ENCODE peak calls at places on chromosome 9, in nine cellular contexts. Q is HFFc6; H is K562; X is cardiac muscle cell; F is PC-3; U is CD4-positive, alpha-beta T cell; J is dorsolateral prefrontal cortex; K is IMR-90; D is epithelial cell of esophagus. N is an unnamed sample.

GRCh38 chr9:126859111-126859510 is 1.3 kb upstream of the ZBTB34 start:
- DNase-seq in Q (no peak), H (no peak), X (no peak), F (no peak), U (no peak), J (no peak), K (no peak), D (no peak), N (no peak)

GRCh38 chr9:33161589-33162132 is 5.5 kb downstream of the B4GALT1 start:
- DNase-seq in Q (peak), H (no peak), X (peak), F (peak), U (no peak), J (no peak), K (no peak), D (peak), N (no peak)

GRCh38 chr9:84504360-84504759 is 163.8 kb upstream of the SLC28A3 start:
- DNase-seq in Q (no peak), H (no peak), X (no peak), F (no peak), U (no peak), J (no peak), K (no peak), D (peak), N (no peak)

GRCh38 chr9:130309689-130310455 is 44.3 kb downstream of the HMCN2 start:
- DNase-seq in Q (no peak), H (no peak), X (no peak), F (no peak), U (no peak), J (no peak), K (no peak), D (no peak), N (no peak)

GRCh38 chr9:108665856-108666784 is 189.7 kb downstream of the ACTL7B start:
- DNase-seq in Q (no peak), H (no peak), X (no peak), F (no peak), U (no peak), J (no peak), K (peak), D (peak), N (no peak)

GRCh38 chr9:117682955-117683710 is 21.1 kb upstream of the TLR4 start:
- DNase-seq in Q (no peak), H (no peak), X (peak), F (no peak), U (no peak), J (no peak), K (no peak), D (no peak), N (no peak)

GRCh38 chr9:72322259-72322658 is 42.7 kb downstream of the ZFAND5 start:
- DNase-seq in Q (no peak), H (no peak), X (no peak), F (no peak), U (no peak), J (no peak), K (peak), D (no peak), N (no peak)

GRCh38 chr9:130467371-130467770 is 22.6 kb downstream of the ASS1 start:
- DNase-seq in Q (no peak), H (no peak), X (no peak), F (no peak), U (no peak), J (no peak), K (no peak), D (no peak), N (no peak)

DNA sequence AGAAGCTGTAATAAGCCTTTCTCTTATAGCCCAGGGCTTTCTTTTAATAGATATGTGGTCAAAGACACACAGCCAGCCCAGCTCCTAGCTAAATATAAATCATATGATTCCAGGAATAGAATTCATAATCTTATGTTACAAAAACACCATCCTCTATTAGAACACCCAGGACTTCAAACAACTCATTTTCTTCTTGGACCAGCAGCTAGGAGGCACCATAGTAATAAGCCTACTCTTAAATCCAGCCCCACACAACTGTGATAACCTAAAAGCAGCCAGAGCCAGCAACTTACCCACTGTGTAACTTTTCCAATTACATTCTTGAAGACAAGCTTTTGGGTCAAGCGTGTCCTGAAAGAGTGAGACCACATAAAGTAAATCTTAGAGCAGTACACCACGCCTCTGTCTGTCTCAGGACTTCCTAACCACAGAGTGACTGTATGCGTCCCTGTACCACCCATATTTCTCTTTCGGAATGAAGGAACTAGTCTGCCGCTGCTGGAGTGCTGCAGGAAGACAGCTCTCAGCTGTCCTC is 223.8 kb downstream of the TLE1 start:
- DNase-seq in Q (no peak), H (no peak), X (peak), F (no peak), U (no peak), J (no peak), K (peak), D (no peak), N (no peak)
- TF ChIP-seq CTCF in Q (peak), H (no peak), X (peak), F (no peak), U (no peak), J (no peak), K (peak), D (no peak), N (no peak)

DNA sequence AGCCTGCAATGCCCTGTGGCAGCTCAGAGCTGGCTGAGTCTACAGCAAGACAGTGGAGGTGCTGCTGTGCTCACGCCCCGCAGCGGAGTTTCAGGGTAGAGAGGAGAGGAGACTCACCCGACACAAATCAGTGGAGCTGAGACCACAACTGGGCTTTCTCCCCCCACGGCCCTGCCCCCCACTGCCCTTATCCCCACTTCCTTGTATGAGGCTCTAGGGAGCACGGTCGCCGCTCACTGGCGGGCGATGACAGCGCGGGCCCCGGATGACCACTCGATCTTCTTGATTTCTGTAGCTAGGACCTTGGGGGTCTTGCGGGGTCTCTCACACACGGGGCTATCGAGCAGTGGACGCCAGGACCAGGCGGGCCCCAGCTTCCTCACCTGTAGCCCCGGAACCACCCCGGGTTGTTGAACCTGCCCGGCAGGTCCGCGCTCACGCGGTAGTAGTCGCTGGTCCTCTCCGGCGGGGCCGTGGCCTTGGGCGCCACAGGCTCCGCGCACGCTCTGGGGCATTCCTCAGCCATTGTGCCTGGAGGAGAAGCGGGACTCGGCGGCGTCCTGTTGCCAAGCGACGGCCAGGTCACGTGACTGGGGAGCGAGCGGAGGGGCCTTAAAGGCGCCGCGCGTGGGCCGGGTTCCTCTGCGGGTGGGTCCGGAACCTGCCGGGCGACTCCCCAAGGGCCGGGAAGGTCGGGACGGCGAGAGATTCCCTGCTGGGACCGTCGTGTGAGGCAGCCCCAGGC is 984 bp upstream of the MRPS2 start:
- DNase-seq in Q (peak), H (peak), X (peak), F (peak), U (peak), J (peak), K (peak), D (peak), N (peak)
- TF ChIP-seq CTCF in Q (peak), H (no peak), X (no peak), F (peak), U (no peak), J (no peak), K (no peak), D (no peak), N (no peak)

DNA sequence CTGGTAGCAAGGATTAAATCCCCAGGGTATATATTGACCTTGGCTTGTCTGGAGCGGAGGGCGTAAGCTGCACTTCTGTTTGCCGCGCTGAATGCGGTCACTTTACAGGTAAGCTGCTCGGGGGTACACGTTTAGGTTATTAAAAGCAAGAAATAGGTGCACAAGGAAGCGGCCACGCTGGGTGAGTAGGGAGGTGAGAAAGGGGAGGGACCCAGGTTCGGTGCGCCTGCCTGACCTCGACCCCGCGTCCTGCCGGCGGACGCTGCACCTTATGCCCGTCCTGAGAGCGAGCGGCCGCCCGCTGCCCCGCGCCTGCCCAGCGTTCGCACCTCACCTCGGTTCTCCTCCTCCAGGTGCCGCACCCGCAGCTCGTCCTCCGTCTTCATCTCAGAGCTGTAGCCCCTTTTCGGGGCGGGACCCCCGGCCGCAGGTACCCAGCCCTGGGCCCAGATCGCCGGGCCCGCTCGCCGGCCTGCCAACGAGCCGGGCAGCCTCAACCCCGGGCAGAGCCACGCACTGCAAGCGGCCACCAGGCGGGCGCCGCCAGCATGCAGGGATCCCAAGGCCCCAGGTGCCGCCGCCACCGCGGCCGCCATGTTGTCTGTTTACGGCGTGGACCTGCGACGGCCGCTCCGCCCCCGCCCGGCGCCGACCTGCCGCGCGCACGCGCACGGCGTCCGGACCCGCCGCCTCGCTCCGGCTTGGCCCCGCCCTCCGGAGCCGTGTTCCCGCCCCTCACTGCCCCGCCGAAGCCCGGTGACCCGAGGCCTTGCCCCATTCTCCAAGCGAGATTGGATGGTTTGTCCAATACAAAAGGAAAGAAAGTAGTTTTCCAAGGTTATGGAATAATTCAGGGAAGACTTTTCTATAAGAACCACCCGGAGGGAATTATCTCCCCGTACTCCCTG is at the start of gene AUH:
- DNase-seq in Q (peak), H (peak), X (peak), F (peak), U (peak), J (peak), K (peak), D (peak), N (peak)
- TF ChIP-seq CTCF in Q (peak), H (no peak), X (no peak), F (no peak), U (no peak), J (peak), K (no peak), D (no peak), N (no peak)

GRCh38 chr9:136910901-136911245 is 24.6 kb downstream of the TRAF2 start:
- DNase-seq in Q (no peak), H (no peak), X (no peak), F (no peak), U (no peak), J (no peak), K (no peak), D (no peak), N (no peak)
- TF ChIP-seq CTCF in Q (no peak), H (peak), X (no peak), F (no peak), U (no peak), J (no peak), K (no peak), D (no peak), N (no peak)

GRCh38 chr9:98657897-98658296 is 50.8 kb downstream of the GABBR2 start:
- DNase-seq in Q (peak), H (no peak), X (peak), F (no peak), U (no peak), J (no peak), K (peak), D (peak), N (no peak)
- TF ChIP-seq CTCF in Q (no peak), H (no peak), X (no peak), F (no peak), U (no peak), J (no peak), K (no peak), D (no peak), N (no peak)

GRCh38 chr9:19102631-19103345 is at the start of gene HAUS6:
- DNase-seq in Q (peak), H (peak), X (peak), F (peak), U (peak), J (peak), K (peak), D (peak), N (peak)
- TF ChIP-seq CTCF in Q (peak), H (peak), X (peak), F (no peak), U (peak), J (peak), K (peak), D (peak), N (peak)

DNA sequence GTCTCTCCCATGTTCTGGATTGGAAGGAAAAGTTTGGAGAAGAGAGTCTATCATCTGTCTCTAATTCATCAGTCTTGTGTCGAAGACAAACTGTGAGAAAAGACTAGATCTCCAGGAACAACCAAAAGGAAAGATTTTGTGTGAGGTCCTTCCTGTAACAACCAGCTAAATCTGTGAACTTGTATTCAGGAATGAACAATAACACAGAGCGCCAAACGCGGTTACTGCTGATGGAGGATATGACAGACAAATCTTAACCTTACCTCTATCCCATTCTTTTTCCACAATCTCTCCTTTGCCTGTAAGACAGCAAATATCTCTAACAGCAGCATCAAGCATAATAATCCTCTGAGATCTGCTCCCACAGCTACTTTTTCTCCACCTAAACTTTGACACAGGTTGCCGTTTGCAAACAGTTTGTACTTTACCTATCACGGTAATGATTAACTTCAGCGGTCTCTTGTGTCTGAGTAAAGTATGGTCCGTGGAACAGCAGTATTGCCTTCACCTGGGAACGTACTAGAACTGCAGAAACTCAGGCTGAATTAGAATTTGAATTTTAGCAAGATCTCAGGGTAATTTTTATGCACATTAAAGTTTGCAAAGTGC is 387.6 kb downstream of the ELAVL2 start:
- DNase-seq in Q (no peak), H (no peak), X (no peak), F (no peak), U (no peak), J (no peak), K (no peak), D (no peak), N (no peak)
- TF ChIP-seq CTCF in Q (no peak), H (no peak), X (no peak), F (no peak), U (no peak), J (no peak), K (no peak), D (no peak), N (no peak)

DNA sequence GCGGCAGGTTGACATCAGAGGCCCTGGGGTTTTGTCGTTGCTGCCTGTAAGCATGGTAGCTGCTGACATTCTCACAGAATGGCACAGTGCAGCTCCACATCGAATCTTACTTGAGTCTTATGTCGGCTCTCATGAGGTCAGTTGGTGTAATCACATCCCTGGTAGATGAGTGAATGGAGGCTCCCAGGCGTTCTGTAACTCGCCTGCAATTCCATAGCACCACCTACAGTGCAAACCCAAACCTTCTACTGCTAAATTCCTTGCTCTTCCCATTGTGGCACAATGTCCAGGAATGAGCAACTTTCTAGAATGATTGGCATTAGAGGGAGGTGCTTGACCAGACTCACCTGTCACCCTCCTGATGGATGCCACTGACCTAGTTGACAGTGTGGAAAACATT is 578.4 kb downstream of the CCDC171 start:
- DNase-seq in Q (peak), H (no peak), X (peak), F (peak), U (no peak), J (no peak), K (peak), D (peak), N (no peak)
- TF ChIP-seq CTCF in Q (peak), H (no peak), X (peak), F (peak), U (no peak), J (peak), K (peak), D (no peak), N (no peak)

DNA sequence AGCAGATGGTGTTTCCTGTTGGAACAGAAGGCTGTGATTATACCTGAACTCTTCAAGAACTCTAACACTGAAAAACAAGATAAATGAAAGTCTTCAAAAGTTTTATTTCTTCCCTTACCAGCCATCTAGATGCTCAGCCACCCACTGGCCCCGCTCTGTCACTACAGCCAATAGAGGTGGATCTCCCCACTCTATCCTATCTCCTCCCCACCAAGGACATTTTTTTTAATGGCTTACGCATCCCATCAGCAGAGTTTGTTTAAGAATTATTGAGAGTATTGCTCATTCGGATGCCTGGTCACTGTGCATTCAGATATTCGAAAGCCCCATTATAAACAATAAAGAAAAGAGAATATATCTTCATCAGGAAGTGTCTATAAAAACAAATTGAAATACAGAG is 159.4 kb downstream of the RASEF start:
- DNase-seq in Q (no peak), H (no peak), X (no peak), F (peak), U (no peak), J (no peak), K (no peak), D (no peak), N (no peak)
- TF ChIP-seq CTCF in Q (no peak), H (no peak), X (no peak), F (peak), U (no peak), J (no peak), K (no peak), D (no peak), N (no peak)